ENCODE peak calls at places on chromosomes 13 and 19, in eight cellular contexts. M, L, C, H, F, Y, W and G are unnamed samples.

GRCh38 chr13:23788459-23788858 is 100.7 kb downstream of the MIPEP start:
- DNase-seq in Y (no peak), C (no peak), W (no peak), L (no peak), F (no peak), H (no peak), M (no peak), G (no peak)

GRCh38 chr13:50809133-50810090 is 34.1 kb downstream of the DLEU7 start:
- DNase-seq in Y (no peak), C (no peak), M (no peak), H (no peak), L (no peak), W (no peak), F (no peak), G (no peak)

GRCh38 chr13:100559886-100560285 is 28.7 kb downstream of the GGACT start:
- DNase-seq in C (no peak), Y (no peak), H (no peak), M (no peak), L (no peak), F (no peak), W (no peak), G (no peak)

GRCh38 chr19:17611462-17612244 is 56.2 kb downstream of the COLGALT1 start:
- DNase-seq in H (no peak), L (peak), W (no peak), Y (no peak), F (no peak), M (no peak), C (no peak), G (no peak)

GRCh38 chr13:44759222-44759721 is 183.1 kb upstream of the TSC22D1 start:
- DNase-seq in W (no peak), L (no peak), Y (no peak), C (no peak), M (no peak), F (no peak), H (no peak), G (no peak)

GRCh38 chr19:6963937-6964336 is 57.3 kb downstream of the MBD3L2B start:
- DNase-seq in C (no peak), H (no peak), M (no peak), L (no peak), F (no peak), Y (no peak), W (no peak), G (no peak)

GRCh38 chr19:11624064-11624463 is 26.8 kb downstream of the ZNF627 start:
- DNase-seq in M (peak), H (peak), C (no peak), Y (peak), L (peak), W (no peak), F (no peak), G (peak)

GRCh38 chr19:45455707-45456499 is 11.9 kb upstream of the FOSB start:
- DNase-seq in Y (peak), W (peak), C (peak), F (peak), L (peak), M (peak), H (peak), G (peak)

GRCh38 chr19:48117515-48118330 is 7.1 kb upstream of the PLA2G4C start:
- DNase-seq in C (no peak), L (no peak), M (no peak), Y (no peak), W (no peak), F (peak), H (no peak), G (no peak)

GRCh38 chr13:47087841-47088240 is 191.0 kb upstream of the HTR2A start:
- DNase-seq in M (peak), H (peak), W (no peak), L (peak), C (no peak), Y (peak), F (no peak), G (peak)

GRCh38 chr13:49802410-49802809 is 9.9 kb upstream of the KPNA3 start:
- DNase-seq in L (no peak), M (no peak), Y (no peak), H (no peak), C (no peak), F (no peak), W (no peak), G (no peak)

GRCh38 chr13:82678052-82678451 is 1204.2 kb downstream of the SLITRK1 start:
- DNase-seq in H (no peak), L (no peak), W (no peak), M (no peak), F (no peak), Y (no peak), C (no peak), G (no peak)

GRCh38 chr13:41513600-41513999 is 56.2 kb downstream of the RGCC start:
- DNase-seq in H (no peak), F (no peak), W (no peak), Y (no peak), C (no peak), M (no peak), L (no peak), G (no peak)

GRCh38 chr13:44755872-44756271 is 179.7 kb upstream of the TSC22D1 start:
- DNase-seq in M (peak), W (no peak), L (peak), C (no peak), F (no peak), Y (peak), H (peak), G (peak)

GRCh38 chr19:9850235-9850959 is 15.3 kb downstream of the PIN1 start:
- DNase-seq in C (no peak), W (no peak), Y (no peak), H (no peak), M (no peak), L (no peak), F (no peak), G (no peak)

GRCh38 chr13:92963029-92963428 is 263.6 kb upstream of the GPC6 start:
- DNase-seq in H (no peak), F (no peak), W (no peak), M (peak), Y (peak), L (peak), C (no peak), G (no peak)

GRCh38 chr13:92966900-92967299 is 259.7 kb upstream of the GPC6 start:
- DNase-seq in H (no peak), L (no peak), F (no peak), C (no peak), Y (no peak), W (no peak), M (no peak), G (no peak)

GRCh38 chr13:92966341-92966740 is 260.3 kb upstream of the GPC6 start:
- DNase-seq in F (no peak), C (no peak), H (no peak), L (no peak), M (no peak), W (no peak), Y (no peak), G (no peak)

GRCh38 chr13:92972751-92973150 is 253.9 kb upstream of the GPC6 start:
- DNase-seq in L (no peak), W (no peak), C (no peak), F (no peak), M (no peak), H (no peak), Y (no peak), G (no peak)

GRCh38 chr13:92967923-92968322 is 258.7 kb upstream of the GPC6 start:
- DNase-seq in Y (peak), L (no peak), F (no peak), C (no peak), H (peak), W (no peak), M (peak), G (peak)
- TF ChIP-seq CTCF in Y (no peak), L (peak), F (no peak), C (no peak), H (peak), W (no peak), M (peak), G (peak)

DNA sequence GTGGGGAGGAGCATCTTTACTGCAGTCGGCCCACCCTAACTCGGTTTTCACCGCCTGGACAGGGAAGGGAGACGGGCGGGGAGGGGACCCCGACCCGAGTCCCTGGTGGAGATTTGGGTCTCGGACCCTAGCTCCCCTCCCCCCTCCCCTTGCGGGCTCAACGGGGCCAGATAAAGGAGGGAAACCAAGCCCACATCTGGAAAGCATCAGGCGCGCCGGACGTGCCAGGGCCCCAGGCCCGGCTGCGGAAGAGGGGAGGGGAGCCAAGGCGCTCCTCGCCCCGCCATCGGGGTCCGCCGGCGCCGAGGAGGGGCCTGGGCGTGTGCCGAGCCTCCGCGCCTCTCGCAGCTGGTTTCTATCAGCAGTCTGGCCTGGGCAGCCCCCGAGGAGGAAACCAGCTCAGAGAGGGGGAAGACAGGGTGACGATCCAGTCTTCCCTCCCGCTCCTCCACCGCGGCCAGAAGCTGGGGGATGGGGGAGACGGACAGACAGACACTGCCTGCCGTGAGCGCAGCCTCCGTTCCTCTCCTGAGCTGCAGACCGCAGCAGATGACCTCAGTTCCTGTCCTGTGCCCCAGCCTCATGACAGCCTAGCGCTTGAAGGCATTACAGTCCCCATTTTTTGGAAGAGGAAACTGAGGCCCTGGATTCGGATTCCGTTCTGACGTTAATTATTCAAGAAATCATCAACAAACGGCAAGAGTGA is 3.5 kb upstream of the GNG8 start:
- DNase-seq in H (peak), W (peak), C (peak), Y (peak), M (peak), L (no peak), F (no peak), G (peak)
- H3K4me3 ChIP-seq in H (peak), W (peak), C (peak), Y (peak), M (peak), L (peak), F (peak), G (peak)

DNA sequence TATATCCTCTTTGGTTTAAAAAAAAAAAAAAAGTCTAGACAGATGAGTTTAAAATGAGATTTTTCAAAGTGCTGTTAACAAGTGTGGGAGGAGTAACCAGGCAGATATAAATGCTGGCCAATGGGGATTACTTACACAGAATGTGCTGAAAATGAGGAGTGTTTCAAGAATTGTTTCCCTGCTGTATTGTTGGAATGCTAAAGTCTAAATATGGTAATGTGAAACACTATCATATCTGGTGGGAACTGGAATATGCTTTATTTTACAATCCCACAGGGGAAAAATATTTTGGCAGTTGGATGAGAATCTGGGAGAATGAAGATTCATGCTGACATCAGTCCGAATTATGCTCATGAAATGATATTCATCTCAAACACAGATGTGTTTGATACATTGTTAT is 250.7 kb downstream of the DCT start:
- DNase-seq in L (no peak), Y (peak), M (peak), C (no peak), W (no peak), H (peak), F (no peak), G (peak)
- TF ChIP-seq CTCF in L (no peak), Y (no peak), M (no peak), C (no peak), W (no peak), H (no peak), F (no peak), G (no peak)

GRCh38 chr19:37403403-37403802 is 32.5 kb downstream of the ZNF527 start:
- DNase-seq in H (no peak), Y (no peak), M (no peak), C (no peak), F (no peak), L (no peak), W (no peak), G (no peak)
- H3K4me3 ChIP-seq in H (no peak), Y (no peak), M (no peak), C (no peak), F (no peak), L (no peak), W (no peak), G (no peak)